ENCODE peak calls at places on chromosome 7, in ten cellular contexts. V is A549; K is sigmoid colon; P is uterus; M is ovary; O is heart right ventricle; N is breast epithelium; I is CD4-positive, CD25-positive, alpha-beta regulatory T cell; Z is DND-41; Y is CD8-positive, alpha-beta T cell. T is an unnamed sample. For H3K4me1, the result is how much of the 10 kb centered on the place peaks cover.

GRCh38 chr7:106770191-106770590 is 94.9 kb upstream of the PIK3CG start:
- DNase-seq in Z (no peak), N (no peak), M (no peak), V (peak), Y (no peak), O (no peak), I (no peak), K (no peak), P (no peak), T (no peak)

GRCh38 chr7:106367664-106368063 is 82.9 kb upstream of the NAMPT start:
- DNase-seq in N (no peak), Z (no peak), V (no peak), M (no peak), P (no peak), O (no peak), K (no peak), I (no peak), Y (no peak), T (no peak)

GRCh38 chr7:19262794-19263193 is 117.6 kb upstream of the FERD3L start:
- DNase-seq in O (no peak), M (no peak), V (no peak), N (no peak), P (no peak), K (no peak), Z (no peak), Y (no peak), I (no peak), T (no peak)

GRCh38 chr7:137953692-137954470 is 48.0 kb downstream of the CREB3L2 start:
- DNase-seq in V (peak), O (no peak), Y (no peak), Z (no peak), N (no peak), P (no peak), M (no peak), K (no peak), I (no peak), T (no peak)

GRCh38 chr7:33395340-33395739 is 266.0 kb downstream of the BBS9 start:
- DNase-seq in M (no peak), Z (no peak), K (no peak), P (no peak), N (no peak), V (no peak), I (no peak), Y (no peak), O (no peak), T (no peak)

GRCh38 chr7:139679731-139680594 is 97.8 kb downstream of the HIPK2 start:
- DNase-seq in P (no peak), Y (no peak), V (peak), K (no peak), Z (no peak), O (no peak), M (no peak), I (no peak), N (peak), T (no peak)

GRCh38 chr7:4613855-4614548 is 68.1 kb upstream of the FOXK1 start:
- DNase-seq in O (no peak), N (no peak), V (no peak), K (no peak), Z (no peak), P (peak), M (no peak), I (no peak), Y (no peak), T (peak)

GRCh38 chr7:4882742-4883351 is 669 bp downstream of the RADIL start:
- DNase-seq in K (peak), I (no peak), Z (no peak), M (no peak), N (no peak), V (no peak), P (no peak), Y (no peak), O (no peak), T (peak)

GRCh38 chr7:17506090-17506489 is 207.6 kb downstream of the AHR start:
- DNase-seq in V (peak), K (no peak), P (no peak), O (no peak), M (no peak), I (no peak), Y (no peak), Z (no peak), N (no peak), T (no peak)

GRCh38 chr7:142568430-142569097 is 180.7 kb upstream of the PRSS1 start:
- DNase-seq in V (peak), N (no peak), I (no peak), Z (no peak), K (no peak), Y (no peak), O (no peak), M (no peak), P (no peak), T (no peak)

GRCh38 chr7:4754433-4755010 is 20.9 kb upstream of the AP5Z1 start:
- DNase-seq in Z (no peak), M (no peak), V (no peak), I (no peak), Y (no peak), P (no peak), O (no peak), K (no peak), N (no peak), T (no peak)

GRCh38 chr7:37284805-37285211 is 163.9 kb downstream of the ELMO1 start:
- DNase-seq in N (no peak), M (peak), O (peak), V (peak), I (peak), K (peak), Z (peak), Y (no peak), P (peak), T (peak)

GRCh38 chr7:46454796-46455195 is 533.7 kb upstream of the IGFBP3 start:
- DNase-seq in Y (no peak), Z (no peak), V (no peak), K (no peak), M (no peak), I (no peak), N (no peak), P (no peak), O (peak), T (no peak)

GRCh38 chr7:142298631-142299030 is 40.8 kb upstream of the PRSS58 start:
- DNase-seq in M (no peak), I (no peak), K (no peak), N (no peak), Z (no peak), V (no peak), P (no peak), Y (no peak), O (no peak), T (no peak)

GRCh38 chr7:4468320-4469102 is 213.6 kb upstream of the FOXK1 start:
- DNase-seq in V (no peak), N (no peak), K (no peak), Y (no peak), M (no peak), O (no peak), I (no peak), P (no peak), Z (no peak), T (no peak)

GRCh38 chr7:2483495-2483894 is 7.3 kb upstream of the GRIFIN start:
- DNase-seq in V (no peak), K (no peak), P (no peak), N (no peak), M (no peak), I (no peak), Y (no peak), Z (no peak), O (no peak), T (no peak)

GRCh38 chr7:20172736-20173334 is 44.3 kb downstream of the MACC1 start:
- DNase-seq in I (peak), V (peak), K (peak), O (no peak), P (peak), Z (peak), M (peak), Y (no peak), N (no peak), T (no peak)

GRCh38 chr7:44189286-44189992 is at the start of gene GCK:
- DNase-seq in Z (no peak), I (no peak), N (no peak), O (no peak), V (no peak), K (no peak), P (no peak), Y (no peak), M (no peak), T (no peak)

GRCh38 chr7:2247141-2247985 is 5.3 kb downstream of the NUDT1 start:
- DNase-seq in Y (no peak), V (no peak), K (no peak), O (no peak), M (no peak), Z (no peak), P (no peak), I (no peak), N (no peak), T (no peak)

GRCh38 chr7:27117687-27118491 is 12.7 kb downstream of the HOXA4 start:
- DNase-seq in O (no peak), V (peak), K (peak), Y (no peak), P (no peak), Z (no peak), M (no peak), N (peak), I (no peak), T (no peak)

GRCh38 chr7:66173856-66174255 is 31.3 kb upstream of the TPST1 start:
- DNase-seq in Z (no peak), O (no peak), I (no peak), N (no peak), K (no peak), V (no peak), Y (no peak), M (no peak), P (no peak), T (no peak)

GRCh38 chr7:7014827-7015610 is 167.3 kb upstream of the C1GALT1 start:
- DNase-seq in Z (no peak), K (no peak), N (no peak), V (no peak), I (no peak), M (no peak), Y (no peak), P (no peak), O (no peak), T (no peak)

GRCh38 chr7:152435384-152436278 is at the start of gene KMT2C:
- DNase-seq in P (peak), V (peak), O (peak), M (peak), Y (peak), K (peak), Z (peak), N (peak), I (peak), T (peak)

GRCh38 chr7:26626156-26626555 is 238.2 kb downstream of the SKAP2 start:
- DNase-seq in M (no peak), V (no peak), N (no peak), K (no peak), O (no peak), Z (no peak), I (no peak), Y (no peak), P (no peak), T (no peak)

GRCh38 chr7:50264908-50265307 is 39.6 kb upstream of the IKZF1 start:
- DNase-seq in M (no peak), Y (no peak), O (no peak), I (peak), Z (no peak), V (no peak), K (no peak), N (no peak), P (no peak), T (no peak)

GRCh38 chr7:21429021-21429420 is 1.1 kb downstream of the SP4 start:
- DNase-seq in M (no peak), Z (no peak), I (no peak), O (no peak), P (no peak), N (no peak), Y (no peak), V (no peak), K (no peak), T (no peak)
- H3K27ac ChIP-seq in M (peak), Z (peak), I (no peak), O (no peak), P (peak), N (no peak), Y (peak), V (peak), K (peak), T (peak)

GRCh38 chr7:22720791-22721786 is 5.9 kb upstream of the IL6 start:
- DNase-seq in Z (no peak), M (no peak), N (no peak), K (no peak), P (no peak), V (no peak), O (no peak), I (no peak), Y (no peak), T (no peak)
- H3K4me1 ChIP-seq in Z (under half), M (under half), N (under half), K (under half), P (under half), V (under half), O (half or more), I (under half), Y (under half), T (under half)

GRCh38 chr7:155257482-155258232 is 40.0 kb upstream of the INSIG1 start:
- DNase-seq in I (no peak), P (peak), N (peak), M (peak), K (peak), O (peak), Z (no peak), Y (no peak), V (no peak), T (peak)
- H3K27ac ChIP-seq in I (no peak), P (peak), N (peak), M (no peak), K (peak), O (peak), Z (no peak), Y (no peak), V (peak), T (peak)

GRCh38 chr7:101126651-101127459 is at the start of gene SERPINE1:
- DNase-seq in O (peak), N (peak), K (peak), P (peak), V (peak), M (peak), Z (peak), Y (no peak), I (peak), T (peak)
- H3K4me1 ChIP-seq in O (half or more), N (under half), K (under half), P (under half), V (half or more), M (under half), Z (under half), Y (under half), I (under half), T (under half)

T was measured in psoas muscle.